ENCODE peak calls at places on chromosome 6, in nine cellular contexts. F is right cardiac atrium, P is tibial artery, C is GM23338, Q is H7, O is thyroid gland, D is fibroblast of lung, R is IMR-90, L is SJSA1. Z is an unnamed sample.
A peak's percentile ranks its signal among the peaks of the same experiment; 100 is the strongest.

GRCh38 chr6:73421534-73421933 is 26.9 kb downstream of the DDX43 start:
- DNase-seq in D (no peak), R (no peak), L (no peak), Q (no peak), P (no peak), C (no peak), F (no peak), O (no peak), Z (no peak)

GRCh38 chr6:14743465-14744211 is 502.2 kb upstream of the JARID2 start:
- DNase-seq in Q (no peak), D (peak; percentile 98), O (no peak), L (peak; percentile 96), F (no peak), R (peak; percentile 100), P (peak; percentile 68), C (no peak), Z (peak; percentile 99)

GRCh38 chr6:103893082-103893481 is 966.6 kb downstream of the HACE1 start:
- DNase-seq in R (no peak), Q (no peak), L (no peak), F (no peak), P (no peak), D (no peak), O (no peak), C (no peak), Z (no peak)

GRCh38 chr6:11556308-11556707 is 18.8 kb downstream of the TMEM170B start:
- DNase-seq in P (no peak), D (no peak), L (no peak), Q (peak; percentile 52), O (no peak), C (peak; percentile 77), R (no peak), F (no peak), Z (no peak)

GRCh38 chr6:106746660-106747059 is 117.3 kb downstream of the QRSL1 start:
- DNase-seq in F (no peak), P (no peak), Q (no peak), R (peak; percentile 80), O (peak; percentile 47), C (no peak), L (peak; percentile 50), D (peak; percentile 1), Z (peak; percentile 1)

GRCh38 chr6:169632841-169633240 is 69.0 kb downstream of the WDR27 start:
- DNase-seq in L (no peak), R (no peak), C (no peak), D (no peak), O (no peak), Q (no peak), F (no peak), P (no peak), Z (no peak)

GRCh38 chr6:97198181-97198580 is 84.8 kb downstream of the MMS22L start:
- DNase-seq in C (no peak), L (no peak), P (no peak), D (no peak), O (no peak), F (no peak), Q (no peak), R (peak; percentile 46), Z (no peak)

GRCh38 chr6:44262467-44263356 is 2.6 kb downstream of the NFKBIE start:
- DNase-seq in C (no peak), R (no peak), L (no peak), F (no peak), D (no peak), Q (peak; percentile 64), O (no peak), P (no peak), Z (no peak)

GRCh38 chr6:87656857-87657256 is 45.2 kb downstream of the AKIRIN2 start:
- DNase-seq in O (no peak), F (no peak), L (no peak), Q (no peak), C (no peak), D (no peak), R (no peak), P (no peak), Z (no peak)

GRCh38 chr6:139161169-139161568 is 26.3 kb downstream of the HECA start:
- DNase-seq in O (peak; percentile 19), F (no peak), D (peak; percentile 84), R (peak; percentile 69), Q (no peak), P (no peak), C (no peak), L (peak; percentile 87), Z (peak; percentile 8)

GRCh38 chr6:158703840-158704822 is 54.3 kb downstream of the SYTL3 start:
- DNase-seq in C (peak; percentile 86), R (peak; percentile 28), F (peak; percentile 95), Q (peak; percentile 96), L (peak; percentile 80), P (peak; percentile 87), D (peak; percentile 63), O (peak; percentile 90), Z (no peak)

GRCh38 chr6:156970595-156971112 is 193.5 kb downstream of the ARID1B start:
- DNase-seq in O (peak; percentile 45), P (no peak), L (no peak), F (no peak), C (no peak), Q (no peak), D (no peak), R (no peak), Z (no peak)

GRCh38 chr6:78605909-78606446 is 261.4 kb upstream of the IRAK1BP1 start:
- DNase-seq in Q (no peak), C (no peak), L (peak; percentile 80), D (peak; percentile 80), O (no peak), R (peak; percentile 87), F (no peak), P (no peak), Z (peak; percentile 58)
- H3K27me3 ChIP-seq in Q (no peaks in the 10 kb centered on the region), C (no peaks in the 10 kb centered on the region), L (no peaks in the 10 kb centered on the region), D (no peaks in the 10 kb centered on the region), O (no peaks in the 10 kb centered on the region), R (no peaks in the 10 kb centered on the region), F (no peaks in the 10 kb centered on the region), P (no peaks in the 10 kb centered on the region), Z (no peaks in the 10 kb centered on the region)

GRCh38 chr6:5707646-5708045 is 299.1 kb downstream of the NRN1 start:
- DNase-seq in D (no peak), F (no peak), O (no peak), C (no peak), R (no peak), Q (no peak), L (no peak), P (no peak), Z (no peak)

GRCh38 chr6:5701086-5701661 is 305.6 kb downstream of the NRN1 start:
- DNase-seq in Q (no peak), D (no peak), F (no peak), P (no peak), C (no peak), O (no peak), R (no peak), L (no peak), Z (no peak)

GRCh38 chr6:5710516-5710915 is 296.2 kb downstream of the NRN1 start:
- DNase-seq in F (no peak), P (no peak), R (no peak), C (no peak), Q (no peak), L (no peak), D (no peak), O (no peak), Z (no peak)

GRCh38 chr6:5705256-5705655 is 301.5 kb downstream of the NRN1 start:
- DNase-seq in D (no peak), Q (no peak), C (no peak), F (no peak), P (no peak), R (no peak), O (no peak), L (no peak), Z (no peak)

GRCh38 chr6:5706094-5707033 is 300.4 kb downstream of the NRN1 start:
- DNase-seq in O (no peak), F (no peak), Q (no peak), D (peak; percentile 3), P (no peak), C (no peak), R (no peak), L (no peak), Z (no peak)
- H3K4me3 ChIP-seq in O (no peak overlapping the region), F (no peak overlapping the region), Q (no peak overlapping the region), D (no peak overlapping the region), P (no peak overlapping the region), C (no peak overlapping the region), R (no peak overlapping the region), L (no peak overlapping the region), Z (no peak overlapping the region)

DNA sequence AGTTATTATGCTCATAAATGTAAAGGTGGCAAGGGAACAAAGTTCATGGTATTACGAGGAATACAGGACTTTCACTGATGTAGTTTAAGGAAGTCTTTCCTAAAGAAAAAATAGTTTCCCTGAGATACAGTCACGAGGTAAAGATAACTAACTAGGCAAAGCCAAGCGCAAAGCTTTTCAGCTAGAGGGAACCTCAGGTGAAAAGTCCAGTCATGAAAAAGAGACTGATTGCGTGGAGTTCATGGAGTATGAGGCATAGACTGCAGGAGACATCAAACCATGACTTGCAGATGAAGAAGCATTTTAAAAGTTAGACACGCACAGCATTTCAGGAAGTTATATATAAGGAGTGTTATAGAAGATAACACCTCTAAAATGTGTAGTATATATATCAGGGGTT is 205.5 kb upstream of the ZNF184 start:
- DNase-seq in O (no peak), C (no peak), Q (no peak), P (no peak), L (no peak), D (no peak), R (no peak), F (no peak), Z (no peak)
- H3K27me3 ChIP-seq in O (peaks cover 36% of the 10 kb centered on the region), C (peaks cover 48% of the 10 kb centered on the region), Q (peaks cover 26% of the 10 kb centered on the region), P (peaks cover 76% of the 10 kb centered on the region), L (no peaks in the 10 kb centered on the region), D (no peaks in the 10 kb centered on the region), R (peaks cover 10% of the 10 kb centered on the region), F (no peaks in the 10 kb centered on the region), Z (peaks cover 3% of the 10 kb centered on the region)

GRCh38 chr6:24932832-24933231 is 2.9 kb downstream of the RIPOR2 start:
- DNase-seq in O (no peak), F (no peak), C (no peak), L (no peak), Q (no peak), R (no peak), D (no peak), P (no peak), Z (no peak)

GRCh38 chr6:24935753-24936152 is at the start of gene RIPOR2:
- DNase-seq in C (peak; percentile 87), F (peak; percentile 51), O (peak; percentile 18), P (no peak), Q (peak; percentile 33), L (no peak), R (no peak), D (no peak), Z (no peak)

GRCh38 chr6:24935323-24935722 is 437 bp downstream of the RIPOR2 start:
- DNase-seq in Q (no peak), L (no peak), R (peak; percentile 50), O (no peak), F (no peak), D (no peak), P (no peak), C (no peak), Z (no peak)

GRCh38 chr6:24933266-24933665 is 2.5 kb downstream of the RIPOR2 start:
- DNase-seq in L (no peak), F (no peak), O (no peak), P (no peak), D (no peak), Q (no peak), R (no peak), C (no peak), Z (no peak)

DNA sequence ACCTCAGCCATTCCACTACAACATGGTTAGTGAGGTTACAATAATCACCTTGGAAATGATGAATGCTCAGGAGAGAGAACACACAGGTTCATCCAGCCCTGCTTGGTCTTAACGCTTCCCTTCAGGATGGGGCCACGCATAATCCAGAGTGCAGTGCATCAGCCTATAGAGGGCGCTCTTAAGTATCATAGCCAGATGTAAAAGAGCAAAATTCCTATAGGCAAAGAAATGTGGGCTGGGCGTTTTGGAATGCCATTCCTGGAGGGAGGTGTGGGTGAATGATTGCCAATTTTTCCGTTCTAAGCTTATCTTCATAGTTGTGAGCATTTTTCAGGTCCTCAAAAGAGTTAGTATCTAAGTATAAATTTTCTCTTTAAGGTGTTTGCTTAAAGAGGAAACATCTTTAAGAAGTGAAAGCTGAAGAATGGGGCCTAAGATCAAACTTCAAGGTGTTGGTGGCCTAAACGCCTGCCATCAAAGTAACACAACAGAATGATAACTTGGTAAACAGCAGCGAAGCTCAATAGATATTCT is 1.8 kb downstream of the RIPOR2 start:
- DNase-seq in Q (peak; percentile 48), R (no peak), P (no peak), D (no peak), O (no peak), L (no peak), F (no peak), C (peak; percentile 96), Z (no peak)
- H3K4me3 ChIP-seq in Q (no peak overlapping the region), R (no peak overlapping the region), P (no peak overlapping the region), D (no peak overlapping the region), O (no peak overlapping the region), L (no peak overlapping the region), F (no peak overlapping the region), C (peak overlapping the region; percentile 42), Z (no peak overlapping the region)